ENCODE peak calls at places on chromosomes 3 and 15, in ten cellular contexts. E is choroid plexus epithelial cell; X is T-helper 1 cell; Z is glutamatergic neuron; I is neural crest cell; G is occipital lobe; H is stimulated activated CD8-positive, alpha-beta memory T cell treated with anti-CD3 and anti-CD28 coated beads, Interleukin-2, amount 100 ng/mL, for 1 hour; K is skeletal muscle cell; N is lower leg skin; C is SW480. P is an unnamed sample.

GRCh38 chr3:31361391-31362273 is 171.1 kb upstream of the STT3B start:
- DNase-seq in E (peak), X (no peak), Z (no peak), I (no peak), G (no peak), H (no peak), K (peak), N (no peak), C (peak), P (no peak)

GRCh38 chr3:101796076-101796475 is 17.1 kb downstream of the NXPE3 start:
- DNase-seq in E (peak), X (no peak), Z (no peak), I (no peak), G (no peak), H (no peak), K (no peak), N (no peak), C (no peak), P (no peak)

GRCh38 chr3:149009732-149010131 is 18.4 kb downstream of the GYG1 start:
- DNase-seq in E (peak), X (peak), Z (no peak), I (no peak), G (no peak), H (no peak), K (no peak), N (no peak), C (no peak), P (peak)

GRCh38 chr15:35540885-35541284 is 5.1 kb downstream of the DPH6 start:
- DNase-seq in E (peak), X (no peak), Z (no peak), I (no peak), G (no peak), H (no peak), K (peak), N (no peak), C (no peak), P (no peak)

GRCh38 chr15:43525131-43525530 is 7.7 kb downstream of the MAP1A start:
- DNase-seq in E (no peak), X (no peak), Z (no peak), I (no peak), G (no peak), H (no peak), K (no peak), N (no peak), C (no peak), P (no peak)

GRCh38 chr15:61037031-61037430 is 192.1 kb downstream of the RORA start:
- DNase-seq in E (peak), X (no peak), Z (no peak), I (no peak), G (no peak), H (no peak), K (no peak), N (no peak), C (no peak), P (no peak)

GRCh38 chr15:98580577-98580976 is 67.8 kb upstream of the IGF1R start:
- DNase-seq in E (no peak), X (no peak), Z (peak), I (no peak), G (no peak), H (no peak), K (no peak), N (no peak), C (no peak), P (no peak)

GRCh38 chr3:166818464-166818863 is 561.6 kb downstream of the ZBBX start:
- DNase-seq in E (no peak), X (no peak), Z (no peak), I (no peak), G (no peak), H (no peak), K (no peak), N (no peak), C (no peak), P (no peak)

GRCh38 chr3:111509308-111509707 is 32.7 kb upstream of the CD96 start:
- DNase-seq in E (no peak), X (no peak), Z (no peak), I (no peak), G (no peak), H (no peak), K (no peak), N (no peak), C (no peak), P (no peak)

GRCh38 chr15:40333922-40334492 is 6.7 kb downstream of the CCDC9B start:
- DNase-seq in E (peak), X (no peak), Z (no peak), I (no peak), G (peak), H (no peak), K (peak), N (peak), C (no peak), P (no peak)

GRCh38 chr3:45105855-45106655 is 40.1 kb downstream of the CDCP1 start:
- DNase-seq in E (peak), X (peak), Z (no peak), I (no peak), G (no peak), H (peak), K (peak), N (no peak), C (peak), P (peak)

GRCh38 chr15:84702961-84703482 is 12.9 kb downstream of the SEC11A start:
- DNase-seq in E (peak), X (no peak), Z (no peak), I (no peak), G (peak), H (no peak), K (no peak), N (peak), C (no peak), P (no peak)

GRCh38 chr15:74531144-74531811 is 9.7 kb upstream of the ARID3B start:
- DNase-seq in E (peak), X (no peak), Z (no peak), I (no peak), G (no peak), H (no peak), K (peak), N (no peak), C (peak), P (no peak)

GRCh38 chr3:122784436-122784835 is 9.2 kb downstream of the HSPBAP1 start:
- DNase-seq in E (peak), X (no peak), Z (no peak), I (no peak), G (no peak), H (no peak), K (peak), N (no peak), C (no peak), P (no peak)

GRCh38 chr3:172061724-172062184 is 22.4 kb downstream of the FNDC3B start:
- DNase-seq in E (no peak), X (no peak), Z (no peak), I (no peak), G (no peak), H (no peak), K (no peak), N (no peak), C (no peak), P (no peak)

GRCh38 chr15:35448294-35448693 is 97.7 kb downstream of the DPH6 start:
- DNase-seq in E (peak), X (no peak), Z (no peak), I (no peak), G (no peak), H (no peak), K (no peak), N (no peak), C (no peak), P (no peak)